ENCODE peak calls at places on chromosomes 16 and 17, in five cellular contexts. B, U, W, T and Z are unnamed samples.

GRCh38 chr17:46742539-46743270 is 75.8 kb downstream of the WNT3 start:
- DNase-seq in T (no peak), B (peak; percentile 94), W (peak; percentile 73), U (peak; percentile 94), Z (peak; percentile 73)

GRCh38 chr17:50527155-50527762 is 5.3 kb upstream of the EPN3 start:
- DNase-seq in B (no peak), U (no peak), W (no peak), T (no peak), Z (no peak)

GRCh38 chr17:81567191-81567590 is 15.0 kb upstream of the FAAP100 start:
- DNase-seq in U (no peak), T (no peak), W (no peak), B (no peak), Z (no peak)

GRCh38 chr17:28368306-28368831 is 1.7 kb downstream of the VTN start:
- DNase-seq in W (no peak), B (no peak), T (no peak), U (no peak), Z (no peak)

GRCh38 chr16:88088161-88088581 is 136.9 kb downstream of the BANP start:
- DNase-seq in W (no peak), U (no peak), T (no peak), B (no peak), Z (no peak)

GRCh38 chr17:66373944-66374817 is 71.8 kb downstream of the PRKCA start:
- DNase-seq in B (peak; percentile 45), W (no peak), U (no peak), T (no peak), Z (no peak)

GRCh38 chr17:32277284-32277683 is 11.7 kb downstream of the RHBDL3 start:
- DNase-seq in U (no peak), T (no peak), B (peak; percentile 17), W (no peak), Z (no peak)

GRCh38 chr17:80931421-80932265 is 60.0 kb upstream of the CHMP6 start:
- DNase-seq in W (peak; percentile 8), U (no peak), T (no peak), B (peak; percentile 67), Z (no peak)

GRCh38 chr17:70105641-70106040 is 30.6 kb downstream of the KCNJ16 start:
- DNase-seq in U (no peak), B (no peak), W (no peak), T (no peak), Z (no peak)

GRCh38 chr17:73743802-73744201 is 99.6 kb upstream of the SDK2 start:
- DNase-seq in U (no peak), W (no peak), T (no peak), B (no peak), Z (no peak)

GRCh38 chr16:88739139-88739974 is 33.1 kb downstream of the CTU2 start:
- DNase-seq in W (no peak), U (no peak), B (no peak), T (no peak), Z (no peak)

GRCh38 chr16:4960579-4960978 is 2.4 kb downstream of the SEC14L5 start:
- DNase-seq in U (no peak), B (no peak), W (no peak), T (no peak), Z (no peak)

GRCh38 chr17:69870751-69871199 is 204.2 kb upstream of the KCNJ16 start:
- DNase-seq in U (peak; percentile 89), W (peak; percentile 52), T (no peak), B (peak; percentile 64), Z (no peak)

GRCh38 chr16:27769561-27770222 is 219.7 kb downstream of the KATNIP start:
- DNase-seq in T (no peak), B (peak; percentile 88), U (peak; percentile 13), W (peak; percentile 26), Z (peak; percentile 82)

GRCh38 chr17:35981246-35981645 is at the start of gene CCL16:
- DNase-seq in B (no peak), T (no peak), W (no peak), U (no peak), Z (no peak)

GRCh38 chr17:18318771-18319450 is 3.8 kb downstream of the SMCR8 start:
- DNase-seq in B (no peak), U (no peak), W (no peak), T (no peak), Z (no peak)

GRCh38 chr17:68296217-68297140 is 5.2 kb downstream of the ARSG start:
- DNase-seq in B (no peak), U (no peak), W (no peak), T (no peak), Z (no peak)

GRCh38 chr16:10493276-10493675 is 87.1 kb downstream of the EMP2 start:
- DNase-seq in W (no peak), B (peak; percentile 17), U (no peak), T (no peak), Z (no peak)

GRCh38 chr16:61934591-61934990 is 101.6 kb downstream of the CDH8 start:
- DNase-seq in W (no peak), B (no peak), U (no peak), T (no peak), Z (no peak)

GRCh38 chr16:67967956-67968439 is 439 bp downstream of the SLC12A4 start:
- DNase-seq in W (no peak), B (peak; percentile 47), T (no peak), U (no peak), Z (peak; percentile 31)

GRCh38 chr17:29844339-29845048 is 85.5 kb downstream of the SSH2 start:
- DNase-seq in U (no peak), B (peak; percentile 13), W (no peak), T (no peak), Z (no peak)

GRCh38 chr16:68592466-68593337 is 52.4 kb upstream of the CDH3 start:
- DNase-seq in B (peak; percentile 18), W (no peak), U (peak; percentile 25), T (no peak), Z (no peak)

GRCh38 chr17:82113941-82114340 is 15.9 kb upstream of the FASN start:
- DNase-seq in U (no peak), T (no peak), W (no peak), B (no peak), Z (no peak)

GRCh38 chr16:73713817-73714495 is 582.7 kb upstream of the PSMD7 start:
- DNase-seq in U (peak; percentile 20), W (peak; percentile 5), B (peak; percentile 47), T (peak; percentile 52), Z (no peak)

GRCh38 chr16:69406780-69407331 is 17.6 kb upstream of the CYB5B start:
- DNase-seq in B (no peak), U (peak; percentile 23), W (no peak), T (no peak), Z (no peak)

GRCh38 chr17:67520282-67520906 is 143.3 kb downstream of the PITPNC1 start:
- DNase-seq in B (peak; percentile 58), U (peak; percentile 27), W (peak; percentile 25), T (no peak), Z (no peak)

GRCh38 chr17:79864617-79865250 is 25.5 kb upstream of the CBX4 start:
- DNase-seq in T (no peak), W (no peak), B (no peak), U (peak; percentile 27), Z (no peak)

GRCh38 chr16:48932216-48932855 is 322.4 kb upstream of the N4BP1 start:
- DNase-seq in W (no peak), U (no peak), T (no peak), B (no peak), Z (no peak)

GRCh38 chr16:4415538-4416199 is 727 bp downstream of the CORO7 start:
- DNase-seq in U (no peak), B (no peak), W (peak; percentile 46), T (no peak), Z (peak; percentile 46)